ENCODE peak calls at places on chromosomes 7 and 10, in seven cellular contexts. B, V, K, D, Y, P and J are unnamed samples.

GRCh38 chr10:86583983-86584382 is 62.4 kb upstream of the WAPL start:
- DNase-seq in K (no peak), Y (peak; percentile 41), B (no peak), V (no peak), P (no peak), D (peak; percentile 53), J (no peak)

GRCh38 chr10:111472445-111472844 is 395.6 kb downstream of the ADRA2A start:
- DNase-seq in V (no peak), D (no peak), B (no peak), Y (no peak), K (no peak), P (no peak), J (no peak)

GRCh38 chr10:4686644-4686996 is 139.4 kb upstream of the AKR1E2 start:
- DNase-seq in B (peak; percentile 65), Y (peak; percentile 42), V (no peak), D (no peak), K (no peak), P (no peak), J (no peak)

GRCh38 chr7:91112902-91113321 is 151.3 kb upstream of the FZD1 start:
- DNase-seq in P (no peak), V (no peak), K (no peak), Y (no peak), D (no peak), B (peak; percentile 8), J (no peak)

GRCh38 chr10:69742928-69743602 is 58.6 kb upstream of the COL13A1 start:
- DNase-seq in B (peak; percentile 40), Y (peak; percentile 56), K (peak; percentile 71), P (no peak), V (no peak), D (peak; percentile 70), J (peak; percentile 52)

GRCh38 chr10:94524146-94524545 is 21.4 kb upstream of the HELLS start:
- DNase-seq in D (no peak), P (no peak), K (no peak), V (no peak), B (peak; percentile 16), Y (no peak), J (no peak)

GRCh38 chr10:46273506-46274477 is 13.0 kb upstream of the ANTXRL start:
- DNase-seq in D (peak; percentile 53), V (no peak), Y (no peak), P (no peak), B (no peak), K (no peak), J (peak; percentile 77)

GRCh38 chr10:36366843-36367242 is 724.7 kb upstream of the FZD8 start:
- DNase-seq in K (no peak), D (no peak), P (no peak), V (no peak), B (no peak), Y (no peak), J (no peak)

GRCh38 chr10:83612050-83612449 is 527.3 kb upstream of the GHITM start:
- DNase-seq in D (no peak), B (no peak), K (no peak), P (no peak), V (no peak), Y (no peak), J (no peak)

GRCh38 chr7:26202019-26202985 is 757 bp downstream of the CBX3 start:
- DNase-seq in P (no peak), V (peak; percentile 87), B (peak; percentile 75), D (no peak), Y (peak; percentile 68), K (peak; percentile 82), J (peak; percentile 61)

GRCh38 chr10:126504051-126504760 is 115.9 kb upstream of the ADAM12 start:
- DNase-seq in V (no peak), B (peak; percentile 83), K (no peak), P (peak; percentile 32), Y (peak; percentile 6), D (peak; percentile 75), J (peak; percentile 64)

GRCh38 chr7:154690411-154690810 is 312.5 kb downstream of the PAXIP1 start:
- DNase-seq in Y (no peak), V (no peak), P (no peak), B (no peak), K (no peak), D (no peak), J (no peak)

GRCh38 chr7:7944619-7945282 is 23.8 kb upstream of the GLCCI1 start:
- DNase-seq in Y (peak; percentile 69), P (no peak), D (no peak), V (peak; percentile 63), B (no peak), K (peak; percentile 82), J (peak; percentile 61)

GRCh38 chr7:129225206-129225930 is 538 bp downstream of the AHCYL2 start:
- DNase-seq in K (peak; percentile 77), P (no peak), B (peak; percentile 58), Y (peak; percentile 73), V (peak; percentile 83), D (peak; percentile 73), J (peak; percentile 52)

GRCh38 chr10:33720161-33720560 is 385.7 kb upstream of the NRP1 start:
- DNase-seq in P (no peak), V (no peak), D (no peak), K (no peak), B (no peak), Y (no peak), J (no peak)